ENCODE peak calls at places on chromosomes 16 and 17, in four cellular contexts. U is K562, A is HepG2, W is GM12878. F is an unnamed sample.

GRCh38 chr17:59846391-59847165 is 46.2 kb downstream of the TUBD1 start:
- DNase-seq in U (no peak), A (peak; percentile 99), W (peak; percentile 91), F (peak; percentile 99)

GRCh38 chr16:6362321-6362720 is 970.3 kb upstream of the RBFOX1 start:
- DNase-seq in A (no peak), U (no peak), W (no peak), F (no peak)

GRCh38 chr16:85072947-85073346 is 39.3 kb downstream of the CIBAR2 start:
- DNase-seq in A (no peak), W (no peak), U (no peak), F (no peak)

GRCh38 chr16:9311303-9311954 is 220.0 kb downstream of the HAPSTR1 start:
- DNase-seq in U (no peak), W (no peak), A (no peak), F (no peak)

GRCh38 chr17:52027081-52027480 is 131.4 kb downstream of the CA10 start:
- DNase-seq in W (no peak), A (no peak), U (no peak), F (no peak)

GRCh38 chr17:74385201-74385600 is 17.9 kb downstream of the GPR142 start:
- DNase-seq in A (no peak), W (no peak), U (no peak), F (no peak)

GRCh38 chr17:49557204-49558024 is 18.3 kb upstream of the NXPH3 start:
- DNase-seq in A (peak; percentile 73), W (no peak), U (peak; percentile 53), F (peak; percentile 72)

GRCh38 chr17:81241203-81241602 is 2.1 kb downstream of the NDUFAF8 start:
- DNase-seq in W (no peak), A (no peak), U (no peak), F (no peak)

GRCh38 chr17:33416131-33416530 is 123.0 kb upstream of the ASIC2 start:
- DNase-seq in A (no peak), W (no peak), U (no peak), F (no peak)

GRCh38 chr17:64005734-64006167 is 7.6 kb downstream of the PRR29 start:
- DNase-seq in A (peak; percentile 62), W (no peak), U (peak; percentile 59), F (peak; percentile 56)

GRCh38 chr16:27977966-27978365 is 85.5 kb downstream of the GSG1L start:
- DNase-seq in W (no peak), U (no peak), A (no peak), F (no peak)

GRCh38 chr16:57268804-57269800 is 15.4 kb downstream of the PLLP start:
- DNase-seq in A (peak; percentile 56), W (no peak), U (peak; percentile 82), F (no peak)

GRCh38 chr16:28166394-28167208 is 45.2 kb downstream of the XPO6 start:
- DNase-seq in A (peak; percentile 52), U (no peak), W (no peak), F (no peak)

GRCh38 chr17:77308768-77309726 is 168.3 kb downstream of the SEC14L1 start:
- DNase-seq in W (no peak), A (no peak), U (no peak), F (no peak)

GRCh38 chr17:65753348-65753747 is 191.9 kb upstream of the AXIN2 start:
- DNase-seq in A (no peak), U (no peak), W (no peak), F (no peak)

GRCh38 chr17:57142925-57143324 is 57.9 kb downstream of the AKAP1 start:
- DNase-seq in A (no peak), U (no peak), W (no peak), F (no peak)

GRCh38 chr17:76014100-76014924 is 12.8 kb downstream of the EVPL start:
- DNase-seq in U (peak; percentile 89), A (peak; percentile 72), W (no peak), F (peak; percentile 87)

GRCh38 chr16:9695152-9695551 is 487.1 kb downstream of the GRIN2A start:
- DNase-seq in A (no peak), W (no peak), U (no peak), F (no peak)

GRCh38 chr17:27106347-27106981 is 187.4 kb upstream of the WSB1 start:
- DNase-seq in W (no peak), U (no peak), A (no peak), F (no peak)

GRCh38 chr16:29925173-29925804 is 737 bp downstream of the KCTD13 start:
- DNase-seq in U (no peak), W (no peak), A (no peak), F (no peak)

GRCh38 chr17:32519769-32520701 is 33.2 kb downstream of the CDK5R1 start:
- DNase-seq in W (peak; percentile 52), A (peak; percentile 25), U (no peak), F (no peak)

GRCh38 chr17:78806451-78806850 is 24.4 kb upstream of the CYTH1 start:
- DNase-seq in U (no peak), A (no peak), W (no peak), F (peak; percentile 27)

GRCh38 chr16:84194470-84195200 is 3.7 kb downstream of the ADAD2 start:
- DNase-seq in A (no peak), U (no peak), W (no peak), F (no peak)

GRCh38 chr16:54164789-54165173 is 121.8 kb downstream of the IRX3 start:
- DNase-seq in W (no peak), A (no peak), U (no peak), F (no peak)

GRCh38 chr17:77728871-77729270 is 229.6 kb upstream of the TNRC6C start:
- DNase-seq in W (no peak), A (no peak), U (no peak), F (no peak)

GRCh38 chr17:13590441-13590840 is 11.3 kb downstream of the HS3ST3A1 start:
- DNase-seq in W (no peak), A (no peak), U (no peak), F (no peak)

GRCh38 chr16:54407596-54407995 is 121.0 kb upstream of the IRX3 start:
- DNase-seq in A (no peak), U (no peak), W (no peak), F (no peak)

GRCh38 chr17:50425682-50426471 is at the start of gene ACSF2:
- DNase-seq in U (peak; percentile 93), W (no peak), A (peak; percentile 54), F (peak; percentile 87)

GRCh38 chr16:65788434-65789147 is 577.9 kb upstream of the CDH5 start:
- DNase-seq in U (no peak), A (no peak), W (no peak), F (no peak)

GRCh38 chr17:57892820-57893595 is 43.2 kb upstream of the MRPS23 start:
- DNase-seq in U (no peak), W (no peak), A (peak; percentile 97), F (peak; percentile 90)

GRCh38 chr17:63450551-63450950 is 4.4 kb upstream of the CYB561 start:
- DNase-seq in U (no peak), W (no peak), A (no peak), F (no peak)

GRCh38 chr17:16129844-16130243 is 85.5 kb downstream of the NCOR1 start:
- DNase-seq in W (no peak), U (no peak), A (no peak), F (no peak)

GRCh38 chr17:8465381-8466158 is 29.9 kb downstream of the NDEL1 start:
- DNase-seq in U (no peak), W (no peak), A (no peak), F (no peak)

DNA sequence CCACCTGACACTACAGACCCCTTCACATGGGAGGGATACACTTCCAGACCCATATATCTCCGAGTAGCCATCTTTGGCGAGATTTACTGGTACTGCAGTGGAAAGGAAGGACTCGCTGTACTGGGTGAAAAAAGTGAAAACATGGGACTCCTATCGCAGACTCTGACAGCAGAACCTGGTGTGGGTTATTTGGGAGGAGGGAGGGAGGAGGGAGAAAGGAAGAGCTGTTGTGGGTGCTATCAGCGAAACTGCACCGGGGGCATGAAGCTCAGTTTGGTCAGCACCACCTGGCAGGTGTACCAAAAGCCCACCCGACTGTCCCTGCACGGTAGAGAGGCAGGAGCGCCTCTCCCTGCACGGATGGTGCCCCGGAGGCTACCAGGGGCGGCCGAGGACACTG is 5.0 kb downstream of the HBQ1 start:
- DNase-seq in W (no peak), A (no peak), U (no peak), F (no peak)
- TF ChIP-seq EP300 in W (no peak), A (no peak), U (no peak), F (no peak)

GRCh38 chr17:43753488-43754129 is 5.0 kb downstream of the SOST start:
- DNase-seq in W (peak; percentile 41), A (no peak), U (peak; percentile 46), F (no peak)

GRCh38 chr17:43754947-43755346 is 3.6 kb downstream of the SOST start:
- DNase-seq in A (no peak), W (no peak), U (no peak), F (no peak)

GRCh38 chr17:43745541-43745940 is 13.1 kb downstream of the SOST start:
- DNase-seq in A (no peak), U (no peak), W (no peak), F (no peak)

GRCh38 chr17:43755389-43755875 is 3.2 kb downstream of the SOST start:
- DNase-seq in W (no peak), U (no peak), A (no peak), F (no peak)

DNA sequence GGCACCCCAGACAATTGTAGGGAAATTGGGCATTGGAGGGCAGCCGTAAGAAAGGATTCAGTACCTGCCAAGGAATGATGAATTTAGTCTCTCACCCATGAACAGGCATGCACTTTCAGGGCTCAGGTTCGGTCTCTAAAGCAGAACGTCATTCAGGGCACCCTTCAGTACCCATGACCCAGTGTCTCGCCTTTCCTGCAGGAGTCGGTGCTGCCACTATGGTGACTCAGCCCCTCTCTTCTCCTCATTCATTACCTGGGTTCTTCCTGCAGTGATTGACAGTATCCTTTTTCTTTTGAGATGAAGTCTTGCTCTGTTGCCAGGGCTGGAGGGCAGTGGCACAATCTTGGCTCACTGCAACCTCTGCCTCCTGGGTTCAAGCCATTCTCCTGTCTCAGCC is 8.4 kb downstream of the SOST start:
- DNase-seq in U (no peak), A (no peak), W (no peak), F (no peak)
- TF ChIP-seq HDAC2 in U (no peak), A (no peak), W (no peak), F (no peak)

GRCh38 chr17:72208832-72209231 is 88.0 kb downstream of the SOX9 start:
- DNase-seq in U (no peak), W (no peak), A (no peak), F (no peak)

GRCh38 chr17:72206376-72206775 is 85.6 kb downstream of the SOX9 start:
- DNase-seq in W (no peak), U (no peak), A (no peak), F (no peak)

GRCh38 chr17:72205801-72206200 is 85.0 kb downstream of the SOX9 start:
- DNase-seq in A (no peak), W (no peak), U (no peak), F (no peak)

DNA sequence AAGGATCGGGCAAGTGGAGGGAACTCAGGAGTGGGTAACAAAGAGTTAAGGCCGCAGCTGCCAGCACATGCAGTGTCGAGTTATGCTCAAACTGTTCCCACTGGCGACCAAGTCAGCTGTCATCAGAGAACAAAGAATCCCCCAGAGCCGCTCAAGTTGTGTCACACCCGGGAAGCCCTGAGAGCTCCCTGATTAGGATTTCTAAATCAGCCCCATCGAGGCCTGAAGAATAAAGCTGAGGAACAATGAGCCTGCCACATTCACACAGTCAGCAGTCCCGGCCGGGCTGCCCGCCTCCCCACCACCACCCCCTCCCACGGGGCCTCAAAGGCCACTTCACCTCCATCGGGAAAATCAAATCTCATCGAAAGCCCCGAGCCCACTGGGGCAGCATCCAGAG is 84.5 kb downstream of the SOX9 start:
- DNase-seq in U (no peak), A (no peak), W (no peak), F (no peak)
- TF ChIP-seq ESRRA in U (no peak), A (no peak), W (no peak), F (no peak)

GRCh38 chr16:49773534-49774486 is 82.1 kb downstream of the ZNF423 start:
- DNase-seq in U (no peak), A (no peak), W (no peak), F (no peak)
- TF ChIP-seq EP300 in U (no peak), A (no peak), W (no peak), F (no peak)